ENCODE peak calls at places on chromosomes 5 and 9, in nine cellular contexts. One of them, this sample, is unnamed.

GRCh38 chr5:149242339-149242738 is 29.3 kb upstream of the AFAP1L1 start:
- DNase-seq in Ammon's horn: no peak
- DNase-seq in lung: no peak
- DNase-seq in neural crest cell: no peak
- DNase-seq in fibroblast of lung: no peak
- DNase-seq in amniotic stem cell: no peak
- DNase-seq in stimulated activated CD4-positive, alpha-beta T cell treated with anti-CD3 and anti-CD28 coated beads, TNF-alpha, amount 100 ng/mL, for 4 hours: no peak
- DNase-seq in NCI-H1417: no peak
- DNase-seq in type B pancreatic cell: no peak
- DNase-seq in this sample: no peak

GRCh38 chr5:87121315-87122170 is 146.1 kb upstream of the RASA1 start:
- DNase-seq in Ammon's horn: peak
- DNase-seq in lung: no peak
- DNase-seq in neural crest cell: no peak
- DNase-seq in fibroblast of lung: peak
- DNase-seq in amniotic stem cell: peak
- DNase-seq in stimulated activated CD4-positive, alpha-beta T cell treated with anti-CD3 and anti-CD28 coated beads, TNF-alpha, amount 100 ng/mL, for 4 hours: no peak
- DNase-seq in NCI-H1417: no peak
- DNase-seq in type B pancreatic cell: no peak
- DNase-seq in this sample: no peak

GRCh38 chr5:83632874-83633273 is 87.8 kb downstream of the HAPLN1 start:
- DNase-seq in Ammon's horn: no peak
- DNase-seq in lung: no peak
- DNase-seq in neural crest cell: no peak
- DNase-seq in fibroblast of lung: peak
- DNase-seq in amniotic stem cell: peak
- DNase-seq in stimulated activated CD4-positive, alpha-beta T cell treated with anti-CD3 and anti-CD28 coated beads, TNF-alpha, amount 100 ng/mL, for 4 hours: no peak
- DNase-seq in NCI-H1417: no peak
- DNase-seq in type B pancreatic cell: no peak
- DNase-seq in this sample: no peak

GRCh38 chr9:69121155-69122085 is 52.7 kb upstream of the TJP2 start:
- DNase-seq in Ammon's horn: peak
- DNase-seq in lung: peak
- DNase-seq in neural crest cell: peak
- DNase-seq in fibroblast of lung: peak
- DNase-seq in amniotic stem cell: no peak
- DNase-seq in stimulated activated CD4-positive, alpha-beta T cell treated with anti-CD3 and anti-CD28 coated beads, TNF-alpha, amount 100 ng/mL, for 4 hours: no peak
- DNase-seq in NCI-H1417: peak
- DNase-seq in type B pancreatic cell: no peak
- DNase-seq in this sample: no peak

GRCh38 chr5:27450607-27451006 is 412.2 kb upstream of the CDH9 start:
- DNase-seq in Ammon's horn: no peak
- DNase-seq in lung: no peak
- DNase-seq in neural crest cell: no peak
- DNase-seq in fibroblast of lung: no peak
- DNase-seq in amniotic stem cell: no peak
- DNase-seq in stimulated activated CD4-positive, alpha-beta T cell treated with anti-CD3 and anti-CD28 coated beads, TNF-alpha, amount 100 ng/mL, for 4 hours: no peak
- DNase-seq in NCI-H1417: no peak
- DNase-seq in type B pancreatic cell: no peak
- DNase-seq in this sample: no peak

GRCh38 chr5:178387856-178388190 is 155.2 kb upstream of the PHYKPL start:
- DNase-seq in Ammon's horn: no peak
- DNase-seq in lung: no peak
- DNase-seq in neural crest cell: no peak
- DNase-seq in fibroblast of lung: no peak
- DNase-seq in amniotic stem cell: no peak
- DNase-seq in stimulated activated CD4-positive, alpha-beta T cell treated with anti-CD3 and anti-CD28 coated beads, TNF-alpha, amount 100 ng/mL, for 4 hours: no peak
- DNase-seq in NCI-H1417: no peak
- DNase-seq in type B pancreatic cell: peak
- DNase-seq in this sample: no peak

GRCh38 chr9:136084191-136084944 is 10.7 kb downstream of the NACC2 start:
- DNase-seq in Ammon's horn: no peak
- DNase-seq in lung: no peak
- DNase-seq in neural crest cell: no peak
- DNase-seq in fibroblast of lung: no peak
- DNase-seq in amniotic stem cell: no peak
- DNase-seq in stimulated activated CD4-positive, alpha-beta T cell treated with anti-CD3 and anti-CD28 coated beads, TNF-alpha, amount 100 ng/mL, for 4 hours: no peak
- DNase-seq in NCI-H1417: no peak
- DNase-seq in type B pancreatic cell: no peak
- DNase-seq in this sample: no peak

GRCh38 chr9:76401580-76402354 is 7.5 kb upstream of the RFK start:
- DNase-seq in Ammon's horn: no peak
- DNase-seq in lung: no peak
- DNase-seq in neural crest cell: no peak
- DNase-seq in fibroblast of lung: no peak
- DNase-seq in amniotic stem cell: no peak
- DNase-seq in stimulated activated CD4-positive, alpha-beta T cell treated with anti-CD3 and anti-CD28 coated beads, TNF-alpha, amount 100 ng/mL, for 4 hours: no peak
- DNase-seq in NCI-H1417: peak
- DNase-seq in type B pancreatic cell: no peak
- DNase-seq in this sample: no peak

GRCh38 chr5:59069438-59070079 is 486.7 kb downstream of the RAB3C start:
- DNase-seq in Ammon's horn: peak
- DNase-seq in lung: no peak
- DNase-seq in neural crest cell: no peak
- DNase-seq in fibroblast of lung: peak
- DNase-seq in amniotic stem cell: no peak
- DNase-seq in stimulated activated CD4-positive, alpha-beta T cell treated with anti-CD3 and anti-CD28 coated beads, TNF-alpha, amount 100 ng/mL, for 4 hours: no peak
- DNase-seq in NCI-H1417: no peak
- DNase-seq in type B pancreatic cell: no peak
- DNase-seq in this sample: no peak

GRCh38 chr9:83642784-83643183 is 19.8 kb downstream of the IDNK start:
- DNase-seq in Ammon's horn: no peak
- DNase-seq in lung: no peak
- DNase-seq in neural crest cell: no peak
- DNase-seq in fibroblast of lung: no peak
- DNase-seq in amniotic stem cell: no peak
- DNase-seq in stimulated activated CD4-positive, alpha-beta T cell treated with anti-CD3 and anti-CD28 coated beads, TNF-alpha, amount 100 ng/mL, for 4 hours: no peak
- DNase-seq in NCI-H1417: no peak
- DNase-seq in type B pancreatic cell: no peak
- DNase-seq in this sample: no peak

GRCh38 chr9:130701059-130702022 is 7.8 kb downstream of the EXOSC2 start:
- DNase-seq in Ammon's horn: peak
- DNase-seq in lung: peak
- DNase-seq in neural crest cell: peak
- DNase-seq in fibroblast of lung: peak
- DNase-seq in amniotic stem cell: peak
- DNase-seq in stimulated activated CD4-positive, alpha-beta T cell treated with anti-CD3 and anti-CD28 coated beads, TNF-alpha, amount 100 ng/mL, for 4 hours: peak
- DNase-seq in NCI-H1417: peak
- DNase-seq in type B pancreatic cell: peak
- DNase-seq in this sample: peak

GRCh38 chr5:168347368-168347767 is 55.9 kb downstream of the WWC1 start:
- DNase-seq in Ammon's horn: peak
- DNase-seq in lung: no peak
- DNase-seq in neural crest cell: no peak
- DNase-seq in fibroblast of lung: no peak
- DNase-seq in amniotic stem cell: no peak
- DNase-seq in stimulated activated CD4-positive, alpha-beta T cell treated with anti-CD3 and anti-CD28 coated beads, TNF-alpha, amount 100 ng/mL, for 4 hours: no peak
- DNase-seq in NCI-H1417: no peak
- DNase-seq in type B pancreatic cell: no peak
- DNase-seq in this sample: no peak

GRCh38 chr9:135345775-135346433 is 133.7 kb upstream of the PPP1R26 start:
- DNase-seq in Ammon's horn: no peak
- DNase-seq in lung: no peak
- DNase-seq in neural crest cell: no peak
- DNase-seq in fibroblast of lung: no peak
- DNase-seq in amniotic stem cell: no peak
- DNase-seq in stimulated activated CD4-positive, alpha-beta T cell treated with anti-CD3 and anti-CD28 coated beads, TNF-alpha, amount 100 ng/mL, for 4 hours: no peak
- DNase-seq in NCI-H1417: no peak
- DNase-seq in type B pancreatic cell: no peak
- DNase-seq in this sample: no peak

GRCh38 chr5:45017568-45017967 is 208.8 kb downstream of the MRPS30 start:
- DNase-seq in Ammon's horn: no peak
- DNase-seq in lung: no peak
- DNase-seq in neural crest cell: no peak
- DNase-seq in fibroblast of lung: no peak
- DNase-seq in amniotic stem cell: no peak
- DNase-seq in stimulated activated CD4-positive, alpha-beta T cell treated with anti-CD3 and anti-CD28 coated beads, TNF-alpha, amount 100 ng/mL, for 4 hours: no peak
- DNase-seq in NCI-H1417: no peak
- DNase-seq in type B pancreatic cell: no peak
- DNase-seq in this sample: no peak

This sample was measured in NCI-H2227 treated with DMSO at 0.1 percent for 48 hours.